ENCODE peak calls at places on chromosomes 16 and 17, in ten cellular contexts. Q is HCT116; Y is OCI-LY7; W is pancreas; S is prostate gland; H is gastrocnemius medialis; L is GM12878; P is CD8-positive, alpha-beta memory T cell; B is heart right ventricle; E is lung. T is an unnamed sample.

GRCh38 chr17:80265205-80266068 is 4.8 kb downstream of the RNF213 start:
- DNase-seq in Q (no peak), Y (no peak), W (no peak), S (no peak), H (no peak), L (peak; percentile 84), P (peak; percentile 66), B (no peak), E (peak; percentile 46), T (no peak)

GRCh38 chr16:64121473-64121872 is 1000.4 kb downstream of the CDH11 start:
- DNase-seq in Q (no peak), Y (no peak), W (no peak), S (no peak), H (no peak), L (no peak), P (no peak), B (no peak), E (no peak), T (no peak)

GRCh38 chr17:60006160-60006559 is 41.6 kb upstream of the RNFT1 start:
- DNase-seq in Q (no peak), Y (no peak), W (no peak), S (no peak), H (no peak), L (no peak), P (no peak), B (no peak), E (no peak), T (no peak)

GRCh38 chr17:76597156-76598003 is 11.7 kb upstream of the ST6GALNAC2 start:
- DNase-seq in Q (no peak), Y (peak; percentile 21), W (no peak), S (peak; percentile 79), H (no peak), L (peak; percentile 50), P (no peak), B (no peak), E (peak; percentile 55), T (no peak)

GRCh38 chr16:49547448-49547847 is 173.8 kb downstream of the C16orf78 start:
- DNase-seq in Q (no peak), Y (no peak), W (no peak), S (no peak), H (no peak), L (no peak), P (no peak), B (no peak), E (no peak), T (no peak)

GRCh38 chr17:17236295-17237025 is 508 bp downstream of the FLCN start:
- DNase-seq in Q (no peak), Y (no peak), W (no peak), S (no peak), H (peak; percentile 78), L (no peak), P (no peak), B (no peak), E (no peak), T (peak; percentile 32)

GRCh38 chr17:61072648-61073047 is 327.0 kb upstream of the TBX2 start:
- DNase-seq in Q (no peak), Y (no peak), W (no peak), S (no peak), H (no peak), L (no peak), P (no peak), B (no peak), E (no peak), T (no peak)

GRCh38 chr16:15592324-15592723 is 50.6 kb downstream of the MARF1 start:
- DNase-seq in Q (no peak), Y (no peak), W (no peak), S (no peak), H (no peak), L (no peak), P (peak; percentile 5), B (no peak), E (no peak), T (no peak)

GRCh38 chr17:41785091-41785875 is 1.2 kb downstream of the JUP start:
- DNase-seq in Q (no peak), Y (peak; percentile 73), W (no peak), S (no peak), H (no peak), L (no peak), P (no peak), B (peak; percentile 49), E (no peak), T (peak; percentile 51)

GRCh38 chr17:75457047-75457654 is 716 bp downstream of the TMEM94 start:
- DNase-seq in Q (no peak), Y (peak; percentile 21), W (peak; percentile 13), S (no peak), H (no peak), L (no peak), P (peak; percentile 5), B (peak; percentile 26), E (no peak), T (peak; percentile 71)

GRCh38 chr17:33120103-33120502 is 128.5 kb downstream of the SPACA3 start:
- DNase-seq in Q (no peak), Y (no peak), W (no peak), S (no peak), H (no peak), L (no peak), P (no peak), B (no peak), E (no peak), T (peak; percentile 15)

DNA sequence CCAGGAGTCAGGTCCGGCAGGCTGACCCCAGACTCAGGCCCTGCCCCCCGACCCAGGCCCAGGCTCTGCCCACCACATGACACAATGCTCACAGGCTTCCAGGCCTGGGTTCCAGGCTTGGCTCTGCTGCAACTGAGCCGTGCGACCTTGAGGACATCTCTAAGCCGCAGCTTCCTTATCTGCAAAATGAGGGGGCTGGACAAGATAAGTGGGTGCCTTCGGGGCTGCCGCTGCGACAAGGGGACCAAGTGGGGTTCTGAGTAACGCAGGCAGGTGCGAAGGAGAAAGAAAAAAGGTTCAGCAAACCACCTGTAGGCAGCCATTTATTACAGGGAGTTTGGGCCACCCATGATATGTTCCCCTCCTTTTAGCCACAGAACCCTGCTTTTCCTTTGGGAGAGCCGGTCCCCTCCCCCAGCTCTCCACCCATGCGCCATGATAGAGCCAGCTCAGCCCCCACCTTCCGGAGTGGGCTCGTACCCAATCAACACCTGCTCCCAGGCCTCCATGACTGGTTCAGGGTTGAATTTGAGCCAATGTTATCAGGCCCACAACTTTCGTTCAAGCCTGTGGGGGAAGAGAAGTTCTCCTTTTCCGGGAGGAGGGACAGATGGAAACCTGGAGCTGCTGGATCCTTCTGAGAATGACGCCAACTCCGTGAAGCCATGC is 38.2 kb downstream of the RTN4RL1 start:
- DNase-seq in Q (no peak), Y (no peak), W (no peak), S (no peak), H (no peak), L (no peak), P (no peak), B (no peak), E (no peak), T (no peak)
- H3K4me1 ChIP-seq in Q (peaks cover 3% of the 10 kb centered on the region), Y (no peaks in the 10 kb centered on the region), W (no peaks in the 10 kb centered on the region), S (no peaks in the 10 kb centered on the region), H (peaks cover 5% of the 10 kb centered on the region), L (no peaks in the 10 kb centered on the region), P (no peaks in the 10 kb centered on the region), B (no peaks in the 10 kb centered on the region), E (no peaks in the 10 kb centered on the region), T (peaks cover 3% of the 10 kb centered on the region)

DNA sequence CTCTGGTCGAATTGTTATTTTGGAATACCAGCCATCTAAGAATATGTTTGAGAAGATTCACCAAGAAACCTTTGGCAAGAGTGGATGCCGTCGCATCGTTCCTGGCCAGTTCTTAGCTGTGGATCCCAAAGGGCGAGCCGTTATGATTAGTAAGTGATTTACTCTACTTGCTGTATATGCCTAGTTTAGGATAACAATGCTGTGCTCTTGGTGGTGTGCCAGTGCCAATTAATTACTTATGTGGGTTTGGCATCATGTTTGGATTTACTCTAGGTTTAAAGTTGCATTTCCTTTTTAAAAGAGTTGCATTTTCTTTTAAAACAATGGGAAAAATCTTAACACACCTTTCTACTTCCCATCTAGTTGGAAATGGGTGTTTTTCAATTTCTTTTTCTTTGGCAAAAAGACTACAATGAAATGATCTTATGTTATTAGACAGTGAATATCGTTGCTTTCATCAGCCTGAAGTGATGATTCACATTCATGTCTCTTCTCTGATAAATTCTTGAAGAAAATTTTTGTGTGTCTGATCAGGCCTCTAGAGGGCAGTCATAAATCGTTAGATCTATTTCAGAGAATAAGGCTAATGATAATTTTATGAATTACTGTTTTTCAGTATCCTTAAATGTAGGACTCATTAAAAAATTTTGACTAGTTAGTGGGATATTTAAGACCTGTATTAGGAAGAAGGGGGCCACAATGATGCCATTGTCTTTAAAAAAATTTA is 5.6 kb downstream of the SF3B3 start:
- DNase-seq in Q (peak; percentile 15), Y (peak; percentile 54), W (no peak), S (no peak), H (no peak), L (no peak), P (no peak), B (no peak), E (no peak), T (peak; percentile 80)
- H3K36me3 ChIP-seq in Q (peaks cover 66% of the 10 kb centered on the region), Y (peaks cover 96% of the 10 kb centered on the region), W (peaks cover 4% of the 10 kb centered on the region), S (peaks cover 6% of the 10 kb centered on the region), H (peaks cover 69% of the 10 kb centered on the region), L (peaks cover 45% of the 10 kb centered on the region), P (peaks cover 67% of the 10 kb centered on the region), B (peaks cover 74% of the 10 kb centered on the region), E (peaks cover 25% of the 10 kb centered on the region), T (peaks cover 87% of the 10 kb centered on the region)

GRCh38 chr16:80802902-80803301 is 1.5 kb downstream of the CDYL2 start:
- DNase-seq in Q (no peak), Y (no peak), W (no peak), S (no peak), H (no peak), L (no peak), P (no peak), B (no peak), E (no peak), T (no peak)
- H3K4me3 ChIP-seq in Q (no peak overlapping the region), Y (no peak overlapping the region), W (peak overlapping the region; percentile 60), S (peak overlapping the region; percentile 66), H (no peak overlapping the region), L (peak overlapping the region; percentile 27), P (no peak overlapping the region), B (peak overlapping the region; percentile 68), E (no peak overlapping the region), T (no peak overlapping the region)

DNA sequence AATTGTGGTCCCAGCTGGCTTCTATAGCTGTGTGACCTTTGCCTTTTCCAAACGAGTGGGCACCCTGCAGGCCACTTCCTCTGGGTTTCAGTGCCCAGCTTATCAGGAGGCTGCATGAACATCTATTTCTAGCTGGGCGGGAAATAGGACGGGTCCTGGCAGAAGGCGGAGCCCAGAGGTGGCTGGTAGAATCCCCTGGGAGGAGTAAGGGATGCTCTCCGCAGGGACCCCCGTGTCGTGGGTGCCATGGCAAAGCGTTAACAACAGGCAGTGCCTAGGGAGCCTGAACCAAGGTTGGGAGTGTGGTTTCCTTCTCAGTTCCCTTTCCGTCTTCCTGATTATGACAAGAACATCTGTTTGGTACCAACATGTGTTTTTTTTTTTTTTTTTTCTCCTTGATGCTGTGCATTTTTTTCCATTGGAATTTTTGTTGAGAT is 58.2 kb downstream of the PLCG2 start:
- DNase-seq in Q (no peak), Y (peak; percentile 63), W (no peak), S (no peak), H (no peak), L (no peak), P (no peak), B (no peak), E (no peak), T (no peak)
- H3K4me1 ChIP-seq in Q (peaks cover 11% of the 10 kb centered on the region), Y (peaks cover 100% of the 10 kb centered on the region), W (no peaks in the 10 kb centered on the region), S (no peaks in the 10 kb centered on the region), H (no peaks in the 10 kb centered on the region), L (peaks cover 89% of the 10 kb centered on the region), P (peaks cover 8% of the 10 kb centered on the region), B (no peaks in the 10 kb centered on the region), E (peaks cover 12% of the 10 kb centered on the region), T (no peaks in the 10 kb centered on the region)

GRCh38 chr16:30983898-30984610 is 953 bp upstream of the HSD3B7 start:
- DNase-seq in Q (no peak), Y (no peak), W (no peak), S (no peak), H (no peak), L (no peak), P (no peak), B (no peak), E (no peak), T (no peak)
- H3K36me3 ChIP-seq in Q (peaks cover 5% of the 10 kb centered on the region), Y (peaks cover 71% of the 10 kb centered on the region), W (no peaks in the 10 kb centered on the region), S (peaks cover 14% of the 10 kb centered on the region), H (peaks cover 42% of the 10 kb centered on the region), L (peaks cover 5% of the 10 kb centered on the region), P (peaks cover 4% of the 10 kb centered on the region), B (peaks cover 57% of the 10 kb centered on the region), E (no peaks in the 10 kb centered on the region), T (peaks cover 14% of the 10 kb centered on the region)

T was measured in A673.